ENCODE peak calls at places on chromosome 1, in five cellular contexts. X is stimulated activated CD4-positive, alpha-beta T cell treated with anti-CD3 and anti-CD28 coated beads, TNF-alpha, amount 100 ng/mL, for 1 hour; T is RCC 7860; H is A549; G is HuH-7. K is an unnamed sample.

GRCh38 chr1:43258370-43258769 is 11.4 kb upstream of the TMEM125 start:
- DNase-seq in G (no peak), H (no peak), T (no peak), X (no peak), K (no peak)

GRCh38 chr1:9161963-9162362 is 33.1 kb upstream of the GPR157 start:
- DNase-seq in H (no peak), T (no peak), X (no peak), G (no peak), K (no peak)

GRCh38 chr1:15902882-15903281 is 55.4 kb downstream of the SPEN start:
- DNase-seq in X (no peak), T (peak; percentile 41), G (no peak), H (peak; percentile 64), K (peak; percentile 15)

GRCh38 chr1:226166341-226166740 is 20.2 kb downstream of the ACBD3 start:
- DNase-seq in H (no peak), X (no peak), T (no peak), G (no peak), K (no peak)

GRCh38 chr1:98119793-98120192 is 199.0 kb upstream of the DPYD start:
- DNase-seq in T (no peak), H (peak; percentile 7), G (peak; percentile 10), X (no peak), K (peak; percentile 28)

GRCh38 chr1:229344937-229345684 is 2.3 kb upstream of the CCSAP start:
- DNase-seq in X (no peak), H (no peak), G (no peak), T (no peak), K (no peak)

GRCh38 chr1:245874942-245875580 is 632.0 kb downstream of the SMYD3 start:
- DNase-seq in H (no peak), X (no peak), T (no peak), G (no peak), K (peak; percentile 86)

GRCh38 chr1:16175610-16176553 is 20.0 kb upstream of the EPHA2 start:
- DNase-seq in X (no peak), H (peak; percentile 74), T (peak; percentile 79), G (no peak), K (peak; percentile 77)

GRCh38 chr1:186790101-186790500 is 38.6 kb upstream of the PLA2G4A start:
- DNase-seq in H (no peak), T (no peak), G (no peak), X (no peak), K (no peak)

GRCh38 chr1:87200875-87201638 is 127.6 kb upstream of the LMO4 start:
- DNase-seq in H (no peak), X (no peak), G (no peak), T (no peak), K (no peak)

GRCh38 chr1:30320581-30320890 is 402.8 kb downstream of the MATN1 start:
- DNase-seq in T (no peak), X (no peak), H (no peak), G (no peak), K (no peak)

GRCh38 chr1:26050255-26050640 is 4.3 kb upstream of the SLC30A2 start:
- DNase-seq in H (no peak), G (no peak), T (no peak), X (no peak), K (no peak)

GRCh38 chr1:63463248-63463647 is 59.8 kb downstream of the ITGB3BP start:
- DNase-seq in H (no peak), G (no peak), X (no peak), T (no peak), K (no peak)